ENCODE peak calls at places on chromosomes 2 and 18, in four cellular contexts. U, O, P and G are unnamed samples.

GRCh38 chr2:207202645-207203044 is 36.9 kb upstream of the KLF7 start:
- DNase-seq in U (no peak), O (no peak), P (no peak), G (peak; percentile 58)

GRCh38 chr18:55748227-55748738 is 160.3 kb upstream of the TCF4 start:
- DNase-seq in U (no peak), O (no peak), P (no peak), G (peak; percentile 27)

GRCh38 chr2:121239969-121240368 is 45.0 kb downstream of the TFCP2L1 start:
- DNase-seq in U (no peak), O (no peak), P (no peak), G (no peak)

GRCh38 chr2:9593936-9594335 is 36.9 kb downstream of the YWHAQ start:
- DNase-seq in U (no peak), O (no peak), P (no peak), G (no peak)

GRCh38 chr2:183495079-183495478 is 370.8 kb downstream of the NUP35 start:
- DNase-seq in U (no peak), O (no peak), P (no peak), G (no peak)

GRCh38 chr2:6820903-6821584 is 44.7 kb downstream of the CMPK2 start:
- DNase-seq in U (no peak), O (no peak), P (no peak), G (no peak)

GRCh38 chr2:45872211-45872610 is 220.7 kb downstream of the PRKCE start:
- DNase-seq in U (no peak), O (no peak), P (no peak), G (no peak)

GRCh38 chr2:37829616-37830385 is 95.3 kb upstream of the RMDN2 start:
- DNase-seq in U (no peak), O (no peak), P (no peak), G (no peak)

GRCh38 chr2:33628031-33628430 is 28.9 kb upstream of the FAM98A start:
- DNase-seq in U (no peak), O (no peak), P (no peak), G (no peak)

GRCh38 chr2:102664439-102665042 is 45.2 kb downstream of the SLC9A2 start:
- DNase-seq in U (no peak), O (no peak), P (peak; percentile 39), G (peak; percentile 35)

GRCh38 chr2:121766624-121767023 is 11.2 kb downstream of the TSN start:
- DNase-seq in U (no peak), O (no peak), P (no peak), G (no peak)

GRCh38 chr18:25639601-25640000 is 287.6 kb upstream of the ZNF521 start:
- DNase-seq in U (no peak), O (no peak), P (no peak), G (no peak)

GRCh38 chr2:74036450-74037175 is 51.9 kb downstream of the TET3 start:
- DNase-seq in U (no peak), O (no peak), P (no peak), G (no peak)

GRCh38 chr2:189751080-189751658 is 11.4 kb downstream of the OSGEPL1 start:
- DNase-seq in U (no peak), O (peak; percentile 15), P (no peak), G (peak; percentile 45)

GRCh38 chr2:167548396-167548795 is 660.1 kb downstream of the XIRP2 start:
- DNase-seq in U (no peak), O (no peak), P (no peak), G (no peak)

GRCh38 chr18:59264651-59265245 is 8.5 kb downstream of the RAX start:
- DNase-seq in U (no peak), O (no peak), P (no peak), G (no peak)

GRCh38 chr2:39124770-39125075 is 3.9 kb upstream of the SOS1 start:
- DNase-seq in U (peak; percentile 10), O (no peak), P (no peak), G (no peak)